ENCODE peak calls at places on chromosomes 6 and 20, in ten cellular contexts. One of them, this sample, is unnamed.

GRCh38 chr20:63054695-63055240 is 48.0 kb upstream of the BHLHE23 start:
- DNase-seq in prostate gland: no peak
- DNase-seq in Panc1: no peak
- DNase-seq in ascending aorta: peak; percentile 44
- DNase-seq in Caco-2: peak; percentile 37
- DNase-seq in fibroblast of lung: no peak
- DNase-seq in CD8-positive, alpha-beta T cell: no peak
- DNase-seq in upper lobe of right lung: peak; percentile 46
- DNase-seq in hepatocyte: no peak
- DNase-seq in heart left ventricle: peak; percentile 6
- DNase-seq in this sample: no peak

GRCh38 chr6:50862172-50862571 is 43.5 kb downstream of the TFAP2B start:
- DNase-seq in prostate gland: no peak
- DNase-seq in Panc1: no peak
- DNase-seq in ascending aorta: no peak
- DNase-seq in Caco-2: no peak
- DNase-seq in fibroblast of lung: no peak
- DNase-seq in CD8-positive, alpha-beta T cell: no peak
- DNase-seq in upper lobe of right lung: no peak
- DNase-seq in hepatocyte: no peak
- DNase-seq in heart left ventricle: no peak
- DNase-seq in this sample: no peak

GRCh38 chr6:98054453-98054852 is 771.4 kb upstream of the MMS22L start:
- DNase-seq in prostate gland: no peak
- DNase-seq in Panc1: no peak
- DNase-seq in ascending aorta: no peak
- DNase-seq in Caco-2: no peak
- DNase-seq in fibroblast of lung: no peak
- DNase-seq in CD8-positive, alpha-beta T cell: no peak
- DNase-seq in upper lobe of right lung: no peak
- DNase-seq in hepatocyte: peak; percentile 18
- DNase-seq in heart left ventricle: no peak
- DNase-seq in this sample: no peak

GRCh38 chr6:14147891-14148290 is 30.3 kb downstream of the CD83 start:
- DNase-seq in prostate gland: no peak
- DNase-seq in Panc1: no peak
- DNase-seq in ascending aorta: no peak
- DNase-seq in Caco-2: no peak
- DNase-seq in fibroblast of lung: peak; percentile 20
- DNase-seq in CD8-positive, alpha-beta T cell: no peak
- DNase-seq in upper lobe of right lung: no peak
- DNase-seq in hepatocyte: no peak
- DNase-seq in heart left ventricle: no peak
- DNase-seq in this sample: no peak

GRCh38 chr6:149190228-149190831 is 127.2 kb upstream of the TAB2 start:
- DNase-seq in prostate gland: peak; percentile 53
- DNase-seq in Panc1: peak; percentile 2
- DNase-seq in ascending aorta: no peak
- DNase-seq in Caco-2: peak; percentile 34
- DNase-seq in fibroblast of lung: peak; percentile 9
- DNase-seq in CD8-positive, alpha-beta T cell: no peak
- DNase-seq in upper lobe of right lung: no peak
- DNase-seq in hepatocyte: no peak
- DNase-seq in heart left ventricle: no peak
- DNase-seq in this sample: peak; percentile 81

GRCh38 chr6:106688177-106688951 is 59.0 kb downstream of the QRSL1 start:
- DNase-seq in prostate gland: no peak
- DNase-seq in Panc1: no peak
- DNase-seq in ascending aorta: no peak
- DNase-seq in Caco-2: no peak
- DNase-seq in fibroblast of lung: no peak
- DNase-seq in CD8-positive, alpha-beta T cell: no peak
- DNase-seq in upper lobe of right lung: no peak
- DNase-seq in hepatocyte: no peak
- DNase-seq in heart left ventricle: no peak
- DNase-seq in this sample: no peak

GRCh38 chr20:49181265-49181877 is 6.8 kb downstream of the STAU1 start:
- DNase-seq in prostate gland: no peak
- DNase-seq in Panc1: no peak
- DNase-seq in ascending aorta: no peak
- DNase-seq in Caco-2: no peak
- DNase-seq in fibroblast of lung: no peak
- DNase-seq in CD8-positive, alpha-beta T cell: no peak
- DNase-seq in upper lobe of right lung: no peak
- DNase-seq in hepatocyte: no peak
- DNase-seq in heart left ventricle: no peak
- DNase-seq in this sample: no peak

GRCh38 chr6:2949121-2949520 is 22.2 kb downstream of the SERPINB6 start:
- DNase-seq in prostate gland: no peak
- DNase-seq in Panc1: no peak
- DNase-seq in ascending aorta: peak; percentile 39
- DNase-seq in Caco-2: no peak
- DNase-seq in fibroblast of lung: no peak
- DNase-seq in CD8-positive, alpha-beta T cell: no peak
- DNase-seq in upper lobe of right lung: no peak
- DNase-seq in hepatocyte: no peak
- DNase-seq in heart left ventricle: no peak
- DNase-seq in this sample: peak; percentile 7

DNA sequence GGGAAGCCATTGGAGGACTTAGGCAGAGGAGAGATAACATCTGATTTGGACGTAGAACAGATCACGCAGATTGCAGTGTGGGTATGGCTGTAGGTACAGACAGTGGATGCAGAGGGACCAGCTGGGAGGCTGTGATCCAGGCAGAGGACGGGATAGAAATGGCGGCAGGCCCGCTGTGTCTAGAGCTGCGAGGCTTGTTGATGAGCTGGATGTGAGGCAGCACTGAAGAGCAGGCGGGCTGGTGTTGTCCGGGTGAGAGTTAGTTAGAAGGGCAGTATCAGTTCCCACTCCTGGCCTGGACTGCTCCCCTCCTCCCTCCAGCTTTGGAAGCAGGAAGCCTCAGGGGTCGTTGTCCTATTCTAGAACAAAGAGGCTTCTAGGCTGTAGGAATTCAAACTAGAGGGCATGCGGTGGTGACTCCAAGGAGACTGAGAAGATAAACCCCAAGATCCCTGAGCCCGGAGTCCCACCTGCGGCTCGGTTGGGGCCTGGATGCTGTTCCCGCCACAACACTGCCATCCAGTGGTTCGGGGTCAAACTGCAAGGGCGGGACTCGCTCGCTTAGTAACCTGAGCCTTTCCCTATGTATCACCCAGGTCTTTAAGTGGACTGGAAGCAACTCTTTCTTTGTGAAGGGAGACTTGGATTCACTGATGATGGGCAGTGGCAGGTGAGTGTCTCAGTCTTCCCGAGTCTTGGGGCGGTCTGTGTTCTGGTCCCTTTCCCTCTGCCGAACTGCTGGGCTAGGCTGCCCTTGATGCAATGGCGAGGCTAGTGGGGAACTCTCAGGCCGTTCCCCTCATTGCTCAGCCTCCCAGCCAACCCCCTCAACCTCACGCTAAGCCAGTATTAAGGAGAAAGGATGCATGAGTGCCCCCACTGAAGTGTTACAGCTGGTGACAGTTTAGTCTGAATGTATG is 11.2 kb downstream of the TLDC2 start:
- DNase-seq in prostate gland: peak; percentile 83
- DNase-seq in Panc1: peak; percentile 71
- DNase-seq in ascending aorta: peak; percentile 90
- DNase-seq in Caco-2: peak; percentile 94
- DNase-seq in fibroblast of lung: peak; percentile 74
- DNase-seq in CD8-positive, alpha-beta T cell: peak; percentile 70
- DNase-seq in upper lobe of right lung: peak; percentile 88
- DNase-seq in hepatocyte: peak; percentile 90
- DNase-seq in heart left ventricle: peak; percentile 73
- DNase-seq in this sample: peak; percentile 92
- TF ChIP-seq CTCF in prostate gland: peak; percentile 76
- TF ChIP-seq CTCF in Panc1: peak; percentile 96
- TF ChIP-seq CTCF in ascending aorta: peak; percentile 93
- TF ChIP-seq CTCF in Caco-2: peak; percentile 100
- TF ChIP-seq CTCF in fibroblast of lung: peak; percentile 99
- TF ChIP-seq CTCF in CD8-positive, alpha-beta T cell: peak; percentile 87
- TF ChIP-seq CTCF in upper lobe of right lung: peak; percentile 95
- TF ChIP-seq CTCF in hepatocyte: peak; percentile 96
- TF ChIP-seq CTCF in heart left ventricle: peak; percentile 97
- TF ChIP-seq CTCF in this sample: peak; percentile 94

GRCh38 chr6:144534123-144534676 is 249.1 kb downstream of the UTRN start:
- DNase-seq in prostate gland: no peak
- DNase-seq in Panc1: no peak
- DNase-seq in ascending aorta: no peak
- DNase-seq in Caco-2: no peak
- DNase-seq in fibroblast of lung: no peak
- DNase-seq in CD8-positive, alpha-beta T cell: no peak
- DNase-seq in upper lobe of right lung: no peak
- DNase-seq in hepatocyte: no peak
- DNase-seq in heart left ventricle: no peak
- DNase-seq in this sample: no peak

GRCh38 chr6:144530118-144530517 is 245.0 kb downstream of the UTRN start:
- DNase-seq in prostate gland: no peak
- DNase-seq in Panc1: no peak
- DNase-seq in ascending aorta: no peak
- DNase-seq in Caco-2: no peak
- DNase-seq in fibroblast of lung: no peak
- DNase-seq in CD8-positive, alpha-beta T cell: no peak
- DNase-seq in upper lobe of right lung: no peak
- DNase-seq in hepatocyte: no peak
- DNase-seq in heart left ventricle: no peak
- DNase-seq in this sample: no peak

GRCh38 chr6:144528605-144529425 is 243.7 kb downstream of the UTRN start:
- DNase-seq in prostate gland: no peak
- DNase-seq in Panc1: no peak
- DNase-seq in ascending aorta: no peak
- DNase-seq in Caco-2: no peak
- DNase-seq in fibroblast of lung: no peak
- DNase-seq in CD8-positive, alpha-beta T cell: no peak
- DNase-seq in upper lobe of right lung: no peak
- DNase-seq in hepatocyte: no peak
- DNase-seq in heart left ventricle: no peak
- DNase-seq in this sample: no peak
- H3K36me3 ChIP-seq in prostate gland: peaks cover 2% of the 10 kb centered on the region
- H3K36me3 ChIP-seq in Panc1: no peaks in the 10 kb centered on the region
- H3K36me3 ChIP-seq in ascending aorta: peaks cover 46% of the 10 kb centered on the region
- H3K36me3 ChIP-seq in Caco-2: no peaks in the 10 kb centered on the region
- H3K36me3 ChIP-seq in fibroblast of lung: peaks cover 3% of the 10 kb centered on the region
- H3K36me3 ChIP-seq in CD8-positive, alpha-beta T cell: peaks cover 34% of the 10 kb centered on the region
- H3K36me3 ChIP-seq in upper lobe of right lung: peaks cover 93% of the 10 kb centered on the region
- H3K36me3 ChIP-seq in hepatocyte: no peaks in the 10 kb centered on the region
- H3K36me3 ChIP-seq in heart left ventricle: peaks cover 99% of the 10 kb centered on the region
- H3K36me3 ChIP-seq in this sample: no peaks in the 10 kb centered on the region

GRCh38 chr6:127956260-127956888 is 55.5 kb upstream of the THEMIS start:
- DNase-seq in prostate gland: no peak
- DNase-seq in Panc1: no peak
- DNase-seq in ascending aorta: no peak
- DNase-seq in Caco-2: no peak
- DNase-seq in fibroblast of lung: no peak
- DNase-seq in CD8-positive, alpha-beta T cell: no peak
- DNase-seq in upper lobe of right lung: no peak
- DNase-seq in hepatocyte: no peak
- DNase-seq in heart left ventricle: no peak
- DNase-seq in this sample: no peak
- TF ChIP-seq CTCF in prostate gland: no peak
- TF ChIP-seq CTCF in Panc1: peak; percentile 26
- TF ChIP-seq CTCF in ascending aorta: no peak
- TF ChIP-seq CTCF in Caco-2: no peak
- TF ChIP-seq CTCF in fibroblast of lung: peak; percentile 28
- TF ChIP-seq CTCF in CD8-positive, alpha-beta T cell: no peak
- TF ChIP-seq CTCF in upper lobe of right lung: no peak
- TF ChIP-seq CTCF in hepatocyte: no peak
- TF ChIP-seq CTCF in heart left ventricle: no peak
- TF ChIP-seq CTCF in this sample: no peak

GRCh38 chr6:34986845-34987246 is 97.8 kb downstream of the ANKS1A start:
- DNase-seq in prostate gland: peak; percentile 69
- DNase-seq in Panc1: peak; percentile 12
- DNase-seq in ascending aorta: peak; percentile 84
- DNase-seq in Caco-2: peak; percentile 56
- DNase-seq in fibroblast of lung: peak; percentile 88
- DNase-seq in CD8-positive, alpha-beta T cell: peak; percentile 47
- DNase-seq in upper lobe of right lung: peak; percentile 66
- DNase-seq in hepatocyte: peak; percentile 93
- DNase-seq in heart left ventricle: peak; percentile 59
- DNase-seq in this sample: peak; percentile 71
- H3K36me3 ChIP-seq in prostate gland: no peaks in the 10 kb centered on the region
- H3K36me3 ChIP-seq in Panc1: peaks cover 4% of the 10 kb centered on the region
- H3K36me3 ChIP-seq in ascending aorta: peaks cover 5% of the 10 kb centered on the region
- H3K36me3 ChIP-seq in Caco-2: no peaks in the 10 kb centered on the region
- H3K36me3 ChIP-seq in fibroblast of lung: no peaks in the 10 kb centered on the region
- H3K36me3 ChIP-seq in CD8-positive, alpha-beta T cell: peaks cover 21% of the 10 kb centered on the region
- H3K36me3 ChIP-seq in upper lobe of right lung: peaks cover 64% of the 10 kb centered on the region
- H3K36me3 ChIP-seq in hepatocyte: no peaks in the 10 kb centered on the region
- H3K36me3 ChIP-seq in heart left ventricle: peaks cover 78% of the 10 kb centered on the region
- H3K36me3 ChIP-seq in this sample: no peaks in the 10 kb centered on the region

DNA sequence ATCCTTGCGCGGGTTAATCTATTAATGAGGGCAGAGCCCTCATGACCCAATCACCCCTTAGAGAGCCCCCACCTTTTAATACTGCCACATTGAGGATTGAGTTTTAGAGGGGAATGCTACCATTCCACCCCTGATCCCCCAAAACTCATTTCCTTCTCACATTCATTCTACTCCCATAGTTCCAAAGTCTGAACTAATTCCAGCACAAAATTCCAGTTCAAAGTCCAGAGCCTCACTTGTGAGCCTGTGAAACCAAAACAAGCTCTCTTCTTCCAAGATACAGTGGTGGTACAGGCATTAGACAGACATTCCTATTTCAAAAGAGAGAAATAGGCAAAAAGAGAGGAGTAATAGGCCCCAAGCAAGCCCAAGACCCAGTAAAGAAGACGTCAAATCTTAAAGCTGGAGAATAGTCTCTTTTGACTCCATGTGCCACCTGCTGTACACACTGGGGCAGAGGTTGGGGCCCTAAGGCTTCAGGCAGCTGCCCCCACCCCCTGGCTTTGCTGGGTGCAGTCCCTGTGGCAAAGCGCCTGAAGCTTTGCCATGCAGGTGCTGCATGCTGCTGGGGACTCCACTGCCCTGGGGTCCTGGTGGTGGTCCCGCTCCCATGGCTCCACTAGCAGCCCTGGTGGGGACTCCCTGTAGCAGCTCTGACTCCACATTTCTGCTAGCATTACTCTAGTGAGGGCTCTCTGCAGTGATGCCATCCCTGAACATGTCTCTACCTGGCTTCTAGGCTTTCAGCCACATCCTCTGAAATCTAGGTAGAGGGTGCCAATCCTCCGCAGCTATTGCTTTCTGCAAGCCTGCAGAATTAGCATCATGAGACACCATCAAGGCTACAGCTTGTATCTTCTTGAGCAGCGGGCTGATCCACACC is 41.3 kb downstream of the RSPH3 start:
- DNase-seq in prostate gland: no peak
- DNase-seq in Panc1: no peak
- DNase-seq in ascending aorta: no peak
- DNase-seq in Caco-2: no peak
- DNase-seq in fibroblast of lung: no peak
- DNase-seq in CD8-positive, alpha-beta T cell: no peak
- DNase-seq in upper lobe of right lung: no peak
- DNase-seq in hepatocyte: no peak
- DNase-seq in heart left ventricle: no peak
- DNase-seq in this sample: no peak
- TF ChIP-seq CTCF in prostate gland: no peak
- TF ChIP-seq CTCF in Panc1: peak; percentile 54
- TF ChIP-seq CTCF in ascending aorta: no peak
- TF ChIP-seq CTCF in Caco-2: no peak
- TF ChIP-seq CTCF in fibroblast of lung: no peak
- TF ChIP-seq CTCF in CD8-positive, alpha-beta T cell: peak; percentile 21
- TF ChIP-seq CTCF in upper lobe of right lung: peak; percentile 14
- TF ChIP-seq CTCF in hepatocyte: no peak
- TF ChIP-seq CTCF in heart left ventricle: no peak
- TF ChIP-seq CTCF in this sample: no peak